ENCODE peak calls at places on chromosome 14, in four cellular contexts. T is mucosa of descending colon; I is CD4-positive, CD25-positive, alpha-beta regulatory T cell; J is CD8-positive, alpha-beta T cell. A is an unnamed sample.

GRCh38 chr14:52012635-52013034 is 23.3 kb downstream of the RTRAF start:
- DNase-seq in I (no peak), T (no peak), J (no peak), A (peak)

GRCh38 chr14:63394856-63395255 is 76.1 kb upstream of the GPHB5 start:
- DNase-seq in I (no peak), T (no peak), J (no peak), A (peak)

GRCh38 chr14:21317433-21317832 is 37.5 kb downstream of the RPGRIP1 start:
- DNase-seq in T (no peak), J (no peak), I (no peak), A (no peak)

GRCh38 chr14:100012928-100013327 is 52.3 kb upstream of the EVL start:
- DNase-seq in J (no peak), I (no peak), T (no peak), A (no peak)

GRCh38 chr14:33634631-33635030 is 316.2 kb downstream of the EGLN3 start:
- DNase-seq in T (no peak), J (no peak), I (no peak), A (peak)

GRCh38 chr14:99226687-99227086 is 45.3 kb downstream of the BCL11B start:
- DNase-seq in I (no peak), T (no peak), J (no peak), A (no peak)

GRCh38 chr14:94839346-94839745 is 69.4 kb upstream of the GSC start:
- DNase-seq in I (no peak), T (no peak), J (no peak), A (no peak)

GRCh38 chr14:69886843-69887242 is 7.6 kb downstream of the SMOC1 start:
- DNase-seq in I (no peak), T (no peak), J (no peak), A (peak)

GRCh38 chr14:92486881-92487280 is 26.7 kb upstream of the RIN3 start:
- DNase-seq in J (no peak), I (no peak), T (no peak), A (peak)

GRCh38 chr14:54002653-54003052 is 46.0 kb upstream of the BMP4 start:
- DNase-seq in T (no peak), I (no peak), J (no peak), A (peak)

GRCh38 chr14:69038449-69039286 is 59.6 kb upstream of the ACTN1 start:
- DNase-seq in I (no peak), T (no peak), J (no peak), A (peak)

GRCh38 chr14:104882991-104883660 is 18.1 kb downstream of the CEP170B start:
- DNase-seq in I (no peak), T (peak), J (no peak), A (no peak)

GRCh38 chr14:101839236-101839635 is 77.7 kb downstream of the PPP2R5C start:
- DNase-seq in I (peak), J (no peak), T (no peak), A (no peak)

GRCh38 chr14:104268725-104269436 is 130.5 kb downstream of the KIF26A start:
- DNase-seq in I (no peak), J (no peak), T (peak), A (no peak)

GRCh38 chr14:60647837-60648168 is 1.5 kb downstream of the SIX1 start:
- DNase-seq in T (no peak), J (no peak), I (no peak), A (no peak)

GRCh38 chr14:70567791-70568190 is 32.7 kb downstream of the MED6 start:
- DNase-seq in T (no peak), J (no peak), I (no peak), A (peak)

GRCh38 chr14:63248211-63248610 is 44.0 kb downstream of the RHOJ start:
- DNase-seq in T (no peak), I (no peak), J (no peak), A (no peak)

GRCh38 chr14:52299692-52300278 is 14.3 kb upstream of the PTGER2 start:
- DNase-seq in J (no peak), T (no peak), I (no peak), A (peak)

GRCh38 chr14:102474934-102475333 is 34.6 kb downstream of the ANKRD9 start:
- DNase-seq in T (peak), J (no peak), I (no peak), A (no peak)

GRCh38 chr14:105074601-105075053 is 9.4 kb upstream of the GPR132 start:
- DNase-seq in J (no peak), T (peak), I (no peak), A (no peak)

GRCh38 chr14:36020120-36021029 is 156.1 kb downstream of the PTCSC3 start:
- DNase-seq in T (no peak), J (no peak), I (no peak), A (no peak)

GRCh38 chr14:75831455-75831854 is 150.3 kb downstream of the TGFB3 start:
- DNase-seq in J (peak), I (peak), T (peak), A (peak)

GRCh38 chr14:56036353-56036752 is 81.9 kb upstream of the PELI2 start:
- DNase-seq in J (no peak), I (no peak), T (no peak), A (no peak)

GRCh38 chr14:96455588-96455987 is 46.6 kb upstream of the PAPOLA start:
- DNase-seq in J (no peak), T (no peak), I (no peak), A (no peak)

GRCh38 chr14:29240046-29240445 is 473.5 kb downstream of the FOXG1 start:
- DNase-seq in I (no peak), T (no peak), J (no peak), A (peak)

GRCh38 chr14:50763386-50764007 is 67.5 kb downstream of the NIN start:
- DNase-seq in T (no peak), I (no peak), J (no peak), A (peak)

GRCh38 chr14:67418368-67419174 is 6.6 kb upstream of the PLEK2 start:
- DNase-seq in I (no peak), T (peak), J (no peak), A (no peak)

GRCh38 chr14:37129047-37129446 is 43.4 kb downstream of the SLC25A21 start:
- DNase-seq in J (no peak), T (no peak), I (no peak), A (no peak)

GRCh38 chr14:105023791-105024480 is 3.1 kb upstream of the CDCA4 start:
- DNase-seq in T (no peak), I (no peak), J (no peak), A (peak)

GRCh38 chr14:92224348-92224954 is 98.5 kb upstream of the SLC24A4 start:
- DNase-seq in J (no peak), I (no peak), T (no peak), A (peak)

GRCh38 chr14:101959277-101959676 is 5.1 kb upstream of the DYNC1H1 start:
- DNase-seq in T (no peak), I (no peak), J (no peak), A (peak)

A was measured in fibroblast of mammary gland.